ENCODE peak calls at places on chromosomes 6 and 20, in nine cellular contexts. E is Peyer's patch, L is esophagus squamous epithelium, S is GM12892, H is lower leg skin, W is H1, C is uterus, V is heart left ventricle, D is adrenal gland. N is an unnamed sample.
A peak's percentile ranks its signal among the peaks of the same experiment; 100 is the strongest.

GRCh38 chr6:89615882-89616281 is 22.7 kb downstream of the LYRM2 start:
- DNase-seq in E (no peak), L (no peak), S (no peak), H (no peak), W (peak; percentile 35), C (no peak), V (no peak), D (no peak), N (no peak)

GRCh38 chr20:50788868-50789125 is 6.1 kb upstream of the BCAS4 start:
- DNase-seq in E (no peak), L (no peak), S (no peak), H (no peak), W (no peak), C (no peak), V (no peak), D (no peak), N (no peak)

GRCh38 chr6:122696853-122697252 is 82.7 kb upstream of the FABP7 start:
- DNase-seq in E (no peak), L (no peak), S (no peak), H (no peak), W (no peak), C (no peak), V (no peak), D (no peak), N (no peak)

GRCh38 chr6:131231103-131231502 is 95.8 kb downstream of the AKAP7 start:
- DNase-seq in E (no peak), L (no peak), S (no peak), H (no peak), W (no peak), C (no peak), V (no peak), D (no peak), N (no peak)

GRCh38 chr6:39927159-39927558 is 7.1 kb downstream of the MOCS1 start:
- DNase-seq in E (no peak), L (no peak), S (no peak), H (no peak), W (no peak), C (no peak), V (no peak), D (peak; percentile 71), N (peak; percentile 42)

GRCh38 chr6:169784941-169785340 is 33.5 kb downstream of the ERMARD start:
- DNase-seq in E (no peak), L (no peak), S (no peak), H (peak; percentile 63), W (peak; percentile 13), C (no peak), V (no peak), D (peak; percentile 40), N (no peak)

GRCh38 chr6:16450285-16450684 is 211.9 kb downstream of the GMPR start:
- DNase-seq in E (no peak), L (no peak), S (no peak), H (no peak), W (no peak), C (no peak), V (no peak), D (no peak), N (no peak)

GRCh38 chr6:76684881-76685280 is 612.4 kb upstream of the IMPG1 start:
- DNase-seq in E (no peak), L (no peak), S (no peak), H (no peak), W (no peak), C (no peak), V (no peak), D (no peak), N (no peak)

GRCh38 chr20:16209826-16210365 is 363.4 kb downstream of the KIF16B start:
- DNase-seq in E (no peak), L (no peak), S (no peak), H (no peak), W (no peak), C (no peak), V (no peak), D (no peak), N (no peak)

GRCh38 chr20:63141531-63141930 is 74.4 kb downstream of the YTHDF1 start:
- DNase-seq in E (no peak), L (no peak), S (no peak), H (no peak), W (no peak), C (no peak), V (peak; percentile 9), D (no peak), N (no peak)

GRCh38 chr6:31005249-31006020 is 4.8 kb upstream of the MUC22 start:
- DNase-seq in E (no peak), L (no peak), S (no peak), H (no peak), W (no peak), C (no peak), V (peak; percentile 71), D (no peak), N (peak; percentile 80)

GRCh38 chr20:35200255-35200654 is 26.2 kb upstream of the MMP24 start:
- DNase-seq in E (no peak), L (no peak), S (no peak), H (no peak), W (no peak), C (no peak), V (no peak), D (no peak), N (no peak)

GRCh38 chr6:70673601-70674000 is 5.9 kb downstream of the SMAP1 start:
- DNase-seq in E (no peak), L (no peak), S (no peak), H (no peak), W (no peak), C (no peak), V (no peak), D (no peak), N (no peak)

GRCh38 chr6:27138837-27139752 is 108.4 kb upstream of the PRSS16 start:
- DNase-seq in E (peak; percentile 90), L (no peak), S (no peak), H (no peak), W (peak; percentile 92), C (peak; percentile 47), V (peak; percentile 54), D (no peak), N (peak; percentile 51)

GRCh38 chr6:82365011-82365751 is 1.6 kb downstream of the TPBG start:
- DNase-seq in E (no peak), L (no peak), S (peak; percentile 19), H (no peak), W (peak; percentile 75), C (peak; percentile 29), V (peak; percentile 29), D (no peak), N (peak; percentile 25)

GRCh38 chr6:73236147-73236750 is 11.0 kb upstream of the KHDC1L start:
- DNase-seq in E (no peak), L (no peak), S (no peak), H (no peak), W (no peak), C (no peak), V (no peak), D (no peak), N (no peak)

GRCh38 chr6:32972353-32973143 is 4.2 kb downstream of the BRD2 start:
- DNase-seq in E (peak; percentile 79), L (no peak), S (no peak), H (peak; percentile 88), W (no peak), C (peak; percentile 41), V (peak; percentile 58), D (no peak), N (peak; percentile 87)
- TF ChIP-seq POLR2A in E (no peak), L (no peak), S (peak; percentile 53), H (no peak), W (no peak), C (no peak), V (no peak), D (no peak), N (no peak)

DNA sequence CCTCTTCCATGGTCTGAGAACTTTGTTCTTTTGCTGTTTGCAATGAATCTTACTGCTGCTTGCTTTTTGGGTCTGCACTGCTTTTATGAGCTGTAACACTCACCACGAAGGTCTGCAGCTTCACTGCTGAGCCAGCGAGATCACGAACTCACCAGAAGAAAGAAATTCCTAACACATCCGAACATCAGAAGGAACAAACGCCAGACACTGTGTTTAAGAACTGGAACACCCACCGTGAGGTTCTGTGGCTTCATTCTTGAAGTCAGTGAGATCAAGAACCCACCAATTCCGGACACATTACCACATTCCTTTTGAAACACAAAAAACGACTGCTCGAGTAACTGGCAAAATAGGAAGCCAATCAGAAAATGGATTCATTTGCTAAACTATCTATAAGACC is 471.8 kb downstream of the TFAP2A start:
- DNase-seq in E (no peak), L (no peak), S (no peak), H (no peak), W (no peak), C (no peak), V (no peak), D (no peak), N (no peak)
- TF ChIP-seq POLR2A in E (no peak), L (no peak), S (no peak), H (no peak), W (no peak), C (no peak), V (no peak), D (no peak), N (no peak)

GRCh38 chr6:116450769-116451740 is 10.1 kb upstream of the CALHM6 start:
- DNase-seq in E (no peak), L (no peak), S (no peak), H (no peak), W (no peak), C (no peak), V (no peak), D (no peak), N (peak; percentile 69)

GRCh38 chr6:116447052-116447451 is 14.1 kb upstream of the CALHM6 start:
- DNase-seq in E (no peak), L (no peak), S (no peak), H (no peak), W (no peak), C (no peak), V (no peak), D (no peak), N (no peak)

GRCh38 chr6:116450185-116450710 is 10.9 kb upstream of the CALHM6 start:
- DNase-seq in E (no peak), L (no peak), S (no peak), H (no peak), W (no peak), C (no peak), V (no peak), D (no peak), N (no peak)

GRCh38 chr6:116447496-116448011 is 13.6 kb upstream of the CALHM6 start:
- DNase-seq in E (no peak), L (no peak), S (no peak), H (no peak), W (no peak), C (no peak), V (no peak), D (no peak), N (no peak)

GRCh38 chr6:116451916-116452315 is 9.3 kb upstream of the CALHM6 start:
- DNase-seq in E (no peak), L (no peak), S (no peak), H (no peak), W (no peak), C (no peak), V (no peak), D (no peak), N (no peak)
- TF ChIP-seq POLR2A in E (no peak), L (no peak), S (no peak), H (no peak), W (no peak), C (no peak), V (no peak), D (no peak), N (no peak)

DNA sequence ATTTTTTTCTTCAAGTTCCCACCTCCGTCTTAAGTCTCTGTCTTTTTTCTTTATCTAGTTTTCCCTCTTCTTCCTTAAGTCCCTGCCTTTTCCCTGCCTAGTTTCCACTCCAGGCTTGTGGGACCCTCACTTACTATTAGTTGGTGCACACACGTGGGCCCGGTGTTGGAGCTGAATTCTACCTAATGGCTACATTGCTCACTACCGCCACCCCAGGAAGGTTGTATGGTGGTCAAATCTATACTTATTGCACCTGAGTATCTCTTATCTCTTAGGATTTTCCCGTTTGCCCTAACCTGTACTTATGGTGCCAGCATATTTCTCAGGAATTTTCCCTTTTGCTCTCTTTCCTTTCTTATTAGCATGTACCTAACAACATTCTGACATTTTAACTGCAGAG is 692.8 kb downstream of the EPM2A start:
- DNase-seq in E (no peak), L (no peak), S (no peak), H (no peak), W (peak; percentile 60), C (no peak), V (no peak), D (no peak), N (no peak)
- TF ChIP-seq POLR2A in E (no peak), L (no peak), S (no peak), H (no peak), W (no peak), C (no peak), V (no peak), D (no peak), N (no peak)

N was measured in upper lobe of left lung.